ENCODE peak calls at places on chromosomes 7 and 10, in seven cellular contexts. One of them, this sample, is unnamed.

GRCh38 chr10:84333864-84334451 is 5.6 kb downstream of the CCSER2 start:
- DNase-seq in LoVo: no peak
- DNase-seq in HT-29: no peak
- DNase-seq in AG08396: peak; percentile 34
- DNase-seq in left lung: no peak
- DNase-seq in EL: peak; percentile 40
- DNase-seq in mucosa of descending colon: no peak
- DNase-seq in this sample: peak; percentile 32

GRCh38 chr7:130352335-130353074 is 7.9 kb downstream of the CPA5 start:
- DNase-seq in LoVo: peak; percentile 36
- DNase-seq in HT-29: no peak
- DNase-seq in AG08396: peak; percentile 38
- DNase-seq in left lung: no peak
- DNase-seq in EL: peak; percentile 70
- DNase-seq in mucosa of descending colon: no peak
- DNase-seq in this sample: peak; percentile 66

GRCh38 chr7:92634924-92635519 is 44.8 kb upstream of the FAM133B start:
- DNase-seq in LoVo: peak; percentile 54
- DNase-seq in HT-29: peak; percentile 84
- DNase-seq in AG08396: no peak
- DNase-seq in left lung: no peak
- DNase-seq in EL: peak; percentile 85
- DNase-seq in mucosa of descending colon: no peak
- DNase-seq in this sample: peak; percentile 87

GRCh38 chr7:69577221-69577620 is 21.1 kb upstream of the AUTS2 start:
- DNase-seq in LoVo: no peak
- DNase-seq in HT-29: no peak
- DNase-seq in AG08396: no peak
- DNase-seq in left lung: no peak
- DNase-seq in EL: no peak
- DNase-seq in mucosa of descending colon: no peak
- DNase-seq in this sample: no peak

GRCh38 chr10:85619832-85620231 is 746.8 kb downstream of the GRID1 start:
- DNase-seq in LoVo: no peak
- DNase-seq in HT-29: no peak
- DNase-seq in AG08396: no peak
- DNase-seq in left lung: no peak
- DNase-seq in EL: no peak
- DNase-seq in mucosa of descending colon: no peak
- DNase-seq in this sample: no peak

GRCh38 chr10:116756277-116756676 is 13.9 kb upstream of the HSPA12A start:
- DNase-seq in LoVo: no peak
- DNase-seq in HT-29: no peak
- DNase-seq in AG08396: no peak
- DNase-seq in left lung: no peak
- DNase-seq in EL: no peak
- DNase-seq in mucosa of descending colon: peak; percentile 32
- DNase-seq in this sample: no peak

GRCh38 chr10:65234261-65234660 is 1691.6 kb upstream of the LRRTM3 start:
- DNase-seq in LoVo: no peak
- DNase-seq in HT-29: no peak
- DNase-seq in AG08396: no peak
- DNase-seq in left lung: no peak
- DNase-seq in EL: no peak
- DNase-seq in mucosa of descending colon: no peak
- DNase-seq in this sample: peak; percentile 75

GRCh38 chr10:100825946-100826660 is 80.7 kb downstream of the PAX2 start:
- DNase-seq in LoVo: no peak
- DNase-seq in HT-29: no peak
- DNase-seq in AG08396: no peak
- DNase-seq in left lung: peak; percentile 49
- DNase-seq in EL: no peak
- DNase-seq in mucosa of descending colon: no peak
- DNase-seq in this sample: no peak

GRCh38 chr10:11796439-11796838 is 26.7 kb upstream of the PROSER2 start:
- DNase-seq in LoVo: no peak
- DNase-seq in HT-29: no peak
- DNase-seq in AG08396: no peak
- DNase-seq in left lung: no peak
- DNase-seq in EL: no peak
- DNase-seq in mucosa of descending colon: no peak
- DNase-seq in this sample: no peak

GRCh38 chr10:62616885-62617635 is 187.5 kb upstream of the ADO start:
- DNase-seq in LoVo: no peak
- DNase-seq in HT-29: no peak
- DNase-seq in AG08396: no peak
- DNase-seq in left lung: no peak
- DNase-seq in EL: no peak
- DNase-seq in mucosa of descending colon: no peak
- DNase-seq in this sample: no peak

GRCh38 chr10:131090761-131091661 is 220.5 kb downstream of the TCERG1L start:
- DNase-seq in LoVo: no peak
- DNase-seq in HT-29: no peak
- DNase-seq in AG08396: no peak
- DNase-seq in left lung: peak; percentile 49
- DNase-seq in EL: no peak
- DNase-seq in mucosa of descending colon: no peak
- DNase-seq in this sample: no peak

GRCh38 chr7:108716783-108717182 is 147.1 kb downstream of the DNAJB9 start:
- DNase-seq in LoVo: no peak
- DNase-seq in HT-29: no peak
- DNase-seq in AG08396: no peak
- DNase-seq in left lung: no peak
- DNase-seq in EL: peak; percentile 72
- DNase-seq in mucosa of descending colon: no peak
- DNase-seq in this sample: peak; percentile 80

GRCh38 chr7:66339141-66339540 is 134.0 kb downstream of the TPST1 start:
- DNase-seq in LoVo: no peak
- DNase-seq in HT-29: no peak
- DNase-seq in AG08396: no peak
- DNase-seq in left lung: no peak
- DNase-seq in EL: no peak
- DNase-seq in mucosa of descending colon: no peak
- DNase-seq in this sample: no peak

GRCh38 chr7:428387-428786 is 91.3 kb downstream of the PDGFA start:
- DNase-seq in LoVo: no peak
- DNase-seq in HT-29: no peak
- DNase-seq in AG08396: no peak
- DNase-seq in left lung: peak; percentile 44
- DNase-seq in EL: no peak
- DNase-seq in mucosa of descending colon: no peak
- DNase-seq in this sample: no peak

GRCh38 chr7:157490465-157490912 is 153.7 kb downstream of the DNAJB6 start:
- DNase-seq in LoVo: peak; percentile 69
- DNase-seq in HT-29: peak; percentile 66
- DNase-seq in AG08396: no peak
- DNase-seq in left lung: peak; percentile 45
- DNase-seq in EL: peak; percentile 59
- DNase-seq in mucosa of descending colon: peak; percentile 28
- DNase-seq in this sample: peak; percentile 99

GRCh38 chr10:33675235-33675634 is 340.8 kb upstream of the NRP1 start:
- DNase-seq in LoVo: no peak
- DNase-seq in HT-29: no peak
- DNase-seq in AG08396: no peak
- DNase-seq in left lung: no peak
- DNase-seq in EL: no peak
- DNase-seq in mucosa of descending colon: no peak
- DNase-seq in this sample: no peak

GRCh38 chr7:92043637-92044036 is 90.6 kb downstream of the CYP51A1 start:
- DNase-seq in LoVo: no peak
- DNase-seq in HT-29: no peak
- DNase-seq in AG08396: no peak
- DNase-seq in left lung: no peak
- DNase-seq in EL: no peak
- DNase-seq in mucosa of descending colon: no peak
- DNase-seq in this sample: no peak

GRCh38 chr10:133260895-133261725 is 15.6 kb downstream of the ADAM8 start:
- DNase-seq in LoVo: peak; percentile 47
- DNase-seq in HT-29: peak; percentile 50
- DNase-seq in AG08396: peak; percentile 72
- DNase-seq in left lung: peak; percentile 91
- DNase-seq in EL: peak; percentile 38
- DNase-seq in mucosa of descending colon: peak; percentile 74
- DNase-seq in this sample: peak; percentile 32

GRCh38 chr10:17263580-17263979 is 35.5 kb downstream of the VIM start:
- DNase-seq in LoVo: no peak
- DNase-seq in HT-29: no peak
- DNase-seq in AG08396: no peak
- DNase-seq in left lung: no peak
- DNase-seq in EL: no peak
- DNase-seq in mucosa of descending colon: no peak
- DNase-seq in this sample: no peak

GRCh38 chr10:118808601-118809371 is 54.0 kb upstream of the CACUL1 start:
- DNase-seq in LoVo: no peak
- DNase-seq in HT-29: no peak
- DNase-seq in AG08396: no peak
- DNase-seq in left lung: no peak
- DNase-seq in EL: no peak
- DNase-seq in mucosa of descending colon: no peak
- DNase-seq in this sample: no peak

GRCh38 chr10:103069453-103070331 is 123.4 kb downstream of the NT5C2 start:
- DNase-seq in LoVo: peak; percentile 52
- DNase-seq in HT-29: peak; percentile 77
- DNase-seq in AG08396: no peak
- DNase-seq in left lung: peak; percentile 76
- DNase-seq in EL: peak; percentile 49
- DNase-seq in mucosa of descending colon: peak; percentile 88
- DNase-seq in this sample: peak; percentile 51

GRCh38 chr10:11611248-11612003 is at the start of gene USP6NL:
- DNase-seq in LoVo: peak; percentile 90
- DNase-seq in HT-29: peak; percentile 91
- DNase-seq in AG08396: peak; percentile 95
- DNase-seq in left lung: peak; percentile 99
- DNase-seq in EL: peak; percentile 86
- DNase-seq in mucosa of descending colon: peak; percentile 91
- DNase-seq in this sample: peak; percentile 74

GRCh38 chr7:111835066-111835465 is 272.8 kb upstream of the IMMP2L start:
- DNase-seq in LoVo: no peak
- DNase-seq in HT-29: no peak
- DNase-seq in AG08396: peak; percentile 45
- DNase-seq in left lung: no peak
- DNase-seq in EL: peak; percentile 83
- DNase-seq in mucosa of descending colon: no peak
- DNase-seq in this sample: peak; percentile 68

GRCh38 chr7:91690541-91690940 is 190.0 kb downstream of the MTERF1 start:
- DNase-seq in LoVo: no peak
- DNase-seq in HT-29: no peak
- DNase-seq in AG08396: no peak
- DNase-seq in left lung: no peak
- DNase-seq in EL: no peak
- DNase-seq in mucosa of descending colon: no peak
- DNase-seq in this sample: no peak

GRCh38 chr10:11457336-11457735 is 154.1 kb downstream of the USP6NL start:
- DNase-seq in LoVo: no peak
- DNase-seq in HT-29: no peak
- DNase-seq in AG08396: no peak
- DNase-seq in left lung: no peak
- DNase-seq in EL: no peak
- DNase-seq in mucosa of descending colon: no peak
- DNase-seq in this sample: no peak

GRCh38 chr7:94710256-94710655 is 54.3 kb upstream of the SGCE start:
- DNase-seq in LoVo: no peak
- DNase-seq in HT-29: no peak
- DNase-seq in AG08396: no peak
- DNase-seq in left lung: no peak
- DNase-seq in EL: peak; percentile 34
- DNase-seq in mucosa of descending colon: no peak
- DNase-seq in this sample: no peak

GRCh38 chr10:60420991-60421894 is 31.6 kb upstream of the ANK3 start:
- DNase-seq in LoVo: no peak
- DNase-seq in HT-29: no peak
- DNase-seq in AG08396: no peak
- DNase-seq in left lung: no peak
- DNase-seq in EL: no peak
- DNase-seq in mucosa of descending colon: no peak
- DNase-seq in this sample: no peak

GRCh38 chr7:28835800-28836199 is 122.3 kb downstream of the TRIL start:
- DNase-seq in LoVo: no peak
- DNase-seq in HT-29: no peak
- DNase-seq in AG08396: peak; percentile 45
- DNase-seq in left lung: no peak
- DNase-seq in EL: peak; percentile 57
- DNase-seq in mucosa of descending colon: no peak
- DNase-seq in this sample: peak; percentile 60

GRCh38 chr7:73906874-73907273 is 45.9 kb downstream of the TMEM270 start:
- DNase-seq in LoVo: no peak
- DNase-seq in HT-29: no peak
- DNase-seq in AG08396: no peak
- DNase-seq in left lung: peak; percentile 20
- DNase-seq in EL: no peak
- DNase-seq in mucosa of descending colon: no peak
- DNase-seq in this sample: no peak

GRCh38 chr7:125279956-125280355 is 350.3 kb upstream of the POT1 start:
- DNase-seq in LoVo: no peak
- DNase-seq in HT-29: no peak
- DNase-seq in AG08396: no peak
- DNase-seq in left lung: no peak
- DNase-seq in EL: no peak
- DNase-seq in mucosa of descending colon: no peak
- DNase-seq in this sample: no peak

GRCh38 chr7:137691566-137691965 is 155.2 kb downstream of the DGKI start:
- DNase-seq in LoVo: no peak
- DNase-seq in HT-29: no peak
- DNase-seq in AG08396: no peak
- DNase-seq in left lung: no peak
- DNase-seq in EL: no peak
- DNase-seq in mucosa of descending colon: no peak
- DNase-seq in this sample: no peak

GRCh38 chr7:34837826-34838225 is 179.8 kb downstream of the NPSR1 start:
- DNase-seq in LoVo: no peak
- DNase-seq in HT-29: no peak
- DNase-seq in AG08396: no peak
- DNase-seq in left lung: no peak
- DNase-seq in EL: peak; percentile 23
- DNase-seq in mucosa of descending colon: no peak
- DNase-seq in this sample: peak; percentile 88

GRCh38 chr10:103707956-103708626 is 147.3 kb downstream of the SH3PXD2A start:
- DNase-seq in LoVo: no peak
- DNase-seq in HT-29: no peak
- DNase-seq in AG08396: no peak
- DNase-seq in left lung: peak; percentile 46
- DNase-seq in EL: no peak
- DNase-seq in mucosa of descending colon: no peak
- DNase-seq in this sample: no peak

GRCh38 chr10:17878896-17879295 is 69.7 kb downstream of the MRC1 start:
- DNase-seq in LoVo: no peak
- DNase-seq in HT-29: no peak
- DNase-seq in AG08396: no peak
- DNase-seq in left lung: no peak
- DNase-seq in EL: no peak
- DNase-seq in mucosa of descending colon: no peak
- DNase-seq in this sample: no peak

GRCh38 chr7:37052673-37053072 is 328.4 kb upstream of the AOAH start:
- DNase-seq in LoVo: peak; percentile 54
- DNase-seq in HT-29: peak; percentile 67
- DNase-seq in AG08396: peak; percentile 45
- DNase-seq in left lung: no peak
- DNase-seq in EL: peak; percentile 17
- DNase-seq in mucosa of descending colon: peak; percentile 41
- DNase-seq in this sample: peak; percentile 19

GRCh38 chr7:112533591-112533990 is 52.8 kb downstream of the LSMEM1 start:
- DNase-seq in LoVo: no peak
- DNase-seq in HT-29: no peak
- DNase-seq in AG08396: no peak
- DNase-seq in left lung: no peak
- DNase-seq in EL: peak; percentile 10
- DNase-seq in mucosa of descending colon: no peak
- DNase-seq in this sample: peak; percentile 53